ENCODE peak calls at places on chromosomes 11 and 22, in five cellular contexts. One of them, this sample, is unnamed.

GRCh38 chr11:129853508-129854228 is 38.0 kb downstream of the TMEM45B start:
- DNase-seq in dorsolateral prefrontal cortex: no peak
- DNase-seq in sigmoid colon: no peak
- DNase-seq in tibial nerve: no peak
- DNase-seq in fibroblast of mammary gland: peak; percentile 46
- DNase-seq in this sample: peak; percentile 68

GRCh38 chr11:1834132-1834610 is 619 bp upstream of the SYT8 start:
- DNase-seq in fibroblast of mammary gland: no peak
- DNase-seq in dorsolateral prefrontal cortex: no peak
- DNase-seq in sigmoid colon: no peak
- DNase-seq in tibial nerve: no peak
- DNase-seq in this sample: no peak

GRCh38 chr22:46289244-46289891 is 7.3 kb upstream of the GTSE1 start:
- DNase-seq in sigmoid colon: no peak
- DNase-seq in fibroblast of mammary gland: no peak
- DNase-seq in dorsolateral prefrontal cortex: no peak
- DNase-seq in tibial nerve: no peak
- DNase-seq in this sample: no peak

GRCh38 chr11:123083623-123084029 is 21.7 kb upstream of the HSPA8 start:
- DNase-seq in sigmoid colon: peak; percentile 94
- DNase-seq in fibroblast of mammary gland: peak; percentile 99
- DNase-seq in tibial nerve: peak; percentile 65
- DNase-seq in dorsolateral prefrontal cortex: no peak
- DNase-seq in this sample: peak; percentile 66

GRCh38 chr11:134586726-134587125 is 174.7 kb upstream of the B3GAT1 start:
- DNase-seq in sigmoid colon: no peak
- DNase-seq in dorsolateral prefrontal cortex: no peak
- DNase-seq in fibroblast of mammary gland: no peak
- DNase-seq in tibial nerve: no peak
- DNase-seq in this sample: no peak

GRCh38 chr11:44421090-44421675 is 111.2 kb upstream of the ALX4 start:
- DNase-seq in fibroblast of mammary gland: no peak
- DNase-seq in sigmoid colon: no peak
- DNase-seq in dorsolateral prefrontal cortex: no peak
- DNase-seq in tibial nerve: no peak
- DNase-seq in this sample: no peak

GRCh38 chr11:60899021-60899936 is 7.1 kb downstream of the PRPF19 start:
- DNase-seq in fibroblast of mammary gland: peak; percentile 68
- DNase-seq in sigmoid colon: peak; percentile 64
- DNase-seq in tibial nerve: no peak
- DNase-seq in dorsolateral prefrontal cortex: no peak
- DNase-seq in this sample: no peak

GRCh38 chr11:29432719-29433325 is 584.0 kb downstream of the KCNA4 start:
- DNase-seq in sigmoid colon: no peak
- DNase-seq in dorsolateral prefrontal cortex: no peak
- DNase-seq in tibial nerve: no peak
- DNase-seq in fibroblast of mammary gland: peak; percentile 19
- DNase-seq in this sample: no peak

GRCh38 chr11:22432331-22433065 is 94.3 kb downstream of the SLC17A6 start:
- DNase-seq in sigmoid colon: no peak
- DNase-seq in dorsolateral prefrontal cortex: peak; percentile 57
- DNase-seq in fibroblast of mammary gland: peak; percentile 10
- DNase-seq in tibial nerve: peak; percentile 18
- DNase-seq in this sample: no peak

GRCh38 chr22:37599161-37599560 is 9.5 kb upstream of the GGA1 start:
- DNase-seq in fibroblast of mammary gland: no peak
- DNase-seq in sigmoid colon: no peak
- DNase-seq in tibial nerve: no peak
- DNase-seq in dorsolateral prefrontal cortex: no peak
- DNase-seq in this sample: no peak

GRCh38 chr11:88683024-88683423 is 345.5 kb upstream of the CTSC start:
- DNase-seq in fibroblast of mammary gland: no peak
- DNase-seq in tibial nerve: no peak
- DNase-seq in sigmoid colon: no peak
- DNase-seq in dorsolateral prefrontal cortex: no peak
- DNase-seq in this sample: no peak

GRCh38 chr22:24030186-24030702 is 19.1 kb downstream of the CABIN1 start:
- DNase-seq in fibroblast of mammary gland: no peak
- DNase-seq in sigmoid colon: no peak
- DNase-seq in dorsolateral prefrontal cortex: no peak
- DNase-seq in tibial nerve: no peak
- DNase-seq in this sample: no peak

GRCh38 chr11:118051611-118052461 is 25.0 kb upstream of the TMPRSS4 start:
- DNase-seq in tibial nerve: no peak
- DNase-seq in sigmoid colon: no peak
- DNase-seq in dorsolateral prefrontal cortex: no peak
- DNase-seq in fibroblast of mammary gland: no peak
- DNase-seq in this sample: peak; percentile 76

GRCh38 chr11:117457835-117458234 is 130.2 kb downstream of the CEP164 start:
- DNase-seq in fibroblast of mammary gland: no peak
- DNase-seq in tibial nerve: no peak
- DNase-seq in sigmoid colon: no peak
- DNase-seq in dorsolateral prefrontal cortex: no peak
- DNase-seq in this sample: no peak

GRCh38 chr11:102564110-102564509 is 33.6 kb upstream of the MMP7 start:
- DNase-seq in tibial nerve: no peak
- DNase-seq in sigmoid colon: no peak
- DNase-seq in dorsolateral prefrontal cortex: no peak
- DNase-seq in fibroblast of mammary gland: peak; percentile 83
- DNase-seq in this sample: no peak

GRCh38 chr11:129728571-129728970 is 87.1 kb upstream of the TMEM45B start:
- DNase-seq in fibroblast of mammary gland: no peak
- DNase-seq in sigmoid colon: no peak
- DNase-seq in dorsolateral prefrontal cortex: no peak
- DNase-seq in tibial nerve: no peak
- DNase-seq in this sample: no peak

GRCh38 chr11:112318193-112318592 is 57.5 kb upstream of the PLET1 start:
- DNase-seq in sigmoid colon: no peak
- DNase-seq in dorsolateral prefrontal cortex: no peak
- DNase-seq in fibroblast of mammary gland: peak; percentile 94
- DNase-seq in tibial nerve: no peak
- DNase-seq in this sample: no peak

GRCh38 chr11:36162909-36163434 is 126.3 kb downstream of the COMMD9 start:
- DNase-seq in sigmoid colon: no peak
- DNase-seq in tibial nerve: no peak
- DNase-seq in dorsolateral prefrontal cortex: no peak
- DNase-seq in fibroblast of mammary gland: no peak
- DNase-seq in this sample: no peak

DNA sequence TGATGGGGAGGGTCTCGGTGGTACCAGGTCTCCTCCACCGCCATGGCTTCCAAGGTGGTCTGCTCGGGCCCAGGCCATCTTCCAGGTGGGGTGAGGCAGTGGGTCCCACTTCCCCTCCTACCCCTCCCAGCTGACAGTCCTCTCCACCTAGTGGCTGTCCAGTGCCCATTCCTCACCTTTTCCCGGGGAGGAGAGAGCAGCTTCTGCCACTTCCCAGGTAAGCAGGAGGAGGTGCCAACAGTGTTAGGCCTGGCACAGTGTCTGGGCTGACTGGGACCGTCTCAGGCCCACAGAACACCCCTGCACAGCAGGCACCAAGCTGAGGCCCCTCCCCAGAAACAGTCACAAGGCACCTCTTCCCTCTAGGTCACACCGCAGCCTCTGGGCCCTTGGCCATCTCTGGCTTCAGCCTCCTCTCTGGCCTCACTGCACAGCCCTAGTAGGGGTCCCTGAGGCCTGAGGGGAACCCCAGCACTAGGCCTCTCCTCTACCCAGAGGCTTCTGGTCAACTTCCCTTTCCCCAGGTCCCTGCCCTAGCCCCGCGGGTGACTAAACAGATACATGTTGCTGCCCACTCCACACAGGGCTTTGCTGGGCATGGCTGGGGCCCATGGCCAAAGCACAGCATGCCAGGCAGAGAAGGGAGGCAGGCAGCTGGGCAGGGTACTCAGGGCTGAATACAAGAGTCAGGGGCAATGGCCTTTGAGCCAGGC is 2.3 kb upstream of the ANKRD13D start:
- DNase-seq in dorsolateral prefrontal cortex: no peak
- DNase-seq in sigmoid colon: peak; percentile 74
- DNase-seq in fibroblast of mammary gland: no peak
- DNase-seq in tibial nerve: no peak
- DNase-seq in this sample: no peak
- H3K4me3 ChIP-seq in dorsolateral prefrontal cortex: no peak overlapping the region
- H3K4me3 ChIP-seq in sigmoid colon: no peak overlapping the region
- H3K4me3 ChIP-seq in fibroblast of mammary gland: no peak overlapping the region
- H3K4me3 ChIP-seq in tibial nerve: no peak overlapping the region
- H3K4me3 ChIP-seq in this sample: peak overlapping the region; percentile 84

DNA sequence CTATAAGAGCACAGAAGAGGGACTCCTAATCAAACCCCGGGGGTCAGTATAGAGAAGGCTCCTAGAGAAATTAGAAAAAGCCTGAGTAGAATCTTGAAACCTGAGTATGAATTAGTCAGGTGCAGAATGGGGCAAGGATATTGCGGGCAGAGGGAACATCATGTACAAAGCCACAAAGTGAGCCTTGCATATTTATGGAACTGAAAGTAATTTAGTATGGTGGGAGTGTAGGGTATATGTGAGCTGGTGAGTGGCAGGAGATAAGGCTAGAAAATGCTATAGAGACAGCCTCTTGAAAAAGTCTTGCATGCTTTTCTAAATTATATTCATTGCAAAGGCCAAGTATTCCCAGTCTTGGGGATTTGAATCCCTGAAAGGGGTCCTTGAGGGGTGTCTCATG is 93.7 kb downstream of the STIM1 start:
- DNase-seq in sigmoid colon: no peak
- DNase-seq in dorsolateral prefrontal cortex: no peak
- DNase-seq in tibial nerve: no peak
- DNase-seq in fibroblast of mammary gland: no peak
- DNase-seq in this sample: no peak
- H3K4me3 ChIP-seq in sigmoid colon: no peak overlapping the region
- H3K4me3 ChIP-seq in dorsolateral prefrontal cortex: no peak overlapping the region
- H3K4me3 ChIP-seq in tibial nerve: no peak overlapping the region
- H3K4me3 ChIP-seq in fibroblast of mammary gland: no peak overlapping the region
- H3K4me3 ChIP-seq in this sample: no peak overlapping the region

DNA sequence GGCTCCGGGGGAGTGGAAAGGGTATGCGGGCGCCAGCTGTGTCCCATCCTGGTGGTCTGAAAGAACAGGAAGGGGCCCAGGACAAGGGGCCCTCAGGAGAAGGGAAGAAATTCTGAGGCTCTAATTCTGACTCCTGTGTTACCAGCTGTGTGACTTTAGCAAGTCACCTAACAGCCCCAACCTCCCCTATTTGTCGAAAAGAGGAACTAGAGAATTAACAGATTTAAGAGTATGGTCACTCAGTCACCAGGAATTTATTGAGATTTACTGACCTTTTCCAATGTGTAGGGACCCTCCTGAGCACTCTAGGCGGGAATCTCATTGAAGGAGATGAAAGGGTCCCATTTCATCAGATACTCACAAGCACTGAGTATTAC is 14.6 kb downstream of the RPS6KA4 start:
- DNase-seq in tibial nerve: no peak
- DNase-seq in sigmoid colon: no peak
- DNase-seq in dorsolateral prefrontal cortex: no peak
- DNase-seq in fibroblast of mammary gland: no peak
- DNase-seq in this sample: no peak
- H3K4me3 ChIP-seq in tibial nerve: no peak overlapping the region
- H3K4me3 ChIP-seq in sigmoid colon: no peak overlapping the region
- H3K4me3 ChIP-seq in dorsolateral prefrontal cortex: peak overlapping the region; percentile 55
- H3K4me3 ChIP-seq in fibroblast of mammary gland: no peak overlapping the region
- H3K4me3 ChIP-seq in this sample: no peak overlapping the region

GRCh38 chr11:19332476-19332875 is 91.7 kb upstream of the E2F8 start:
- DNase-seq in dorsolateral prefrontal cortex: no peak
- DNase-seq in tibial nerve: no peak
- DNase-seq in fibroblast of mammary gland: no peak
- DNase-seq in sigmoid colon: no peak
- DNase-seq in this sample: no peak

GRCh38 chr11:19336331-19336730 is 95.6 kb upstream of the E2F8 start:
- DNase-seq in sigmoid colon: no peak
- DNase-seq in dorsolateral prefrontal cortex: no peak
- DNase-seq in fibroblast of mammary gland: no peak
- DNase-seq in tibial nerve: no peak
- DNase-seq in this sample: no peak

GRCh38 chr11:19342036-19342435 is 101.3 kb upstream of the E2F8 start:
- DNase-seq in fibroblast of mammary gland: no peak
- DNase-seq in sigmoid colon: no peak
- DNase-seq in dorsolateral prefrontal cortex: no peak
- DNase-seq in tibial nerve: no peak
- DNase-seq in this sample: no peak

GRCh38 chr11:19337779-19338178 is 97.0 kb upstream of the E2F8 start:
- DNase-seq in tibial nerve: no peak
- DNase-seq in sigmoid colon: no peak
- DNase-seq in dorsolateral prefrontal cortex: no peak
- DNase-seq in fibroblast of mammary gland: no peak
- DNase-seq in this sample: no peak

DNA sequence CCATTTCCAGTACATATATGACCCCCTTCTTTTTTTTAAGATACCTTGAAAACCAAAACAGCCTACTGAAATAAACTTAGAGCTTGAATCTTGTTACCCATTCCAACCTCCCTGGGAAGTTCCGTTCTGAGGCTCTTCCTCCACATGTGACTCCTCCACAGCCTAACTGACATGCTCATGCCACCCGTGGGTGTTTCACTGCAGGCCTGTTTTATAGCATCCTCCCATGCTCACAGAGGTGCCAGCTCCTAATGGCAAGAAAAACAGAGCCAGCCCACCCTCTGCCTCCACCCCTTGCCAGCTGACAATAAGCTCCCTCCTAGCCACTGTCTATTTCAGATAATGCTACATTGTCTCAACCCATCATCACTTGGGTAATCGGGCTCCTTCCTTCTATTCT is 97.6 kb upstream of the E2F8 start:
- DNase-seq in tibial nerve: no peak
- DNase-seq in dorsolateral prefrontal cortex: no peak
- DNase-seq in sigmoid colon: no peak
- DNase-seq in fibroblast of mammary gland: no peak
- DNase-seq in this sample: no peak
- H3K4me3 ChIP-seq in tibial nerve: no peak overlapping the region
- H3K4me3 ChIP-seq in dorsolateral prefrontal cortex: no peak overlapping the region
- H3K4me3 ChIP-seq in sigmoid colon: no peak overlapping the region
- H3K4me3 ChIP-seq in fibroblast of mammary gland: no peak overlapping the region
- H3K4me3 ChIP-seq in this sample: no peak overlapping the region

This sample was measured in effector memory CD4-positive, alpha-beta T cell.